ENCODE peak calls at places on chromosomes 5 and 9, in eight cellular contexts. C is iris pigment epithelial cell; Z is NCI-H1092; I is CD4-positive, alpha-beta T cell; L is psoas muscle; Q is HS-5; J is RPMI7951; O is B cell. B is an unnamed sample.

GRCh38 chr5:177133845-177134652 is 476 bp downstream of the NSD1 start:
- DNase-seq in C (peak; percentile 56), Z (no peak), I (peak; percentile 27), L (peak; percentile 40), Q (no peak), J (peak; percentile 37), O (peak; percentile 76), B (peak; percentile 11)

GRCh38 chr9:116633444-116633843 is 53.7 kb upstream of the TRIM32 start:
- DNase-seq in C (no peak), Z (no peak), I (no peak), L (no peak), Q (no peak), J (no peak), O (no peak), B (no peak)

GRCh38 chr9:112624711-112625707 is 92.9 kb downstream of the INIP start:
- DNase-seq in C (peak; percentile 15), Z (no peak), I (no peak), L (no peak), Q (no peak), J (no peak), O (no peak), B (no peak)

GRCh38 chr5:178839319-178839704 is 20.4 kb upstream of the ZNF354B start:
- DNase-seq in C (peak; percentile 9), Z (peak; percentile 18), I (peak; percentile 26), L (peak; percentile 34), Q (no peak), J (no peak), O (no peak), B (peak; percentile 23)

GRCh38 chr9:120668399-120668798 is 45.9 kb downstream of the MEGF9 start:
- DNase-seq in C (no peak), Z (no peak), I (no peak), L (no peak), Q (no peak), J (no peak), O (no peak), B (no peak)

GRCh38 chr5:168356171-168356570 is 64.7 kb downstream of the WWC1 start:
- DNase-seq in C (no peak), Z (no peak), I (no peak), L (no peak), Q (no peak), J (no peak), O (no peak), B (no peak)

GRCh38 chr5:73066466-73066865 is 53.9 kb upstream of the TMEM171 start:
- DNase-seq in C (peak; percentile 62), Z (no peak), I (no peak), L (no peak), Q (peak; percentile 67), J (peak; percentile 85), O (no peak), B (peak; percentile 59)

GRCh38 chr9:69028754-69029153 is 6.8 kb upstream of the FXN start:
- DNase-seq in C (no peak), Z (no peak), I (no peak), L (no peak), Q (no peak), J (no peak), O (no peak), B (no peak)

GRCh38 chr9:13804532-13804931 is 509.4 kb downstream of the NFIB start:
- DNase-seq in C (no peak), Z (no peak), I (no peak), L (no peak), Q (no peak), J (peak; percentile 3), O (no peak), B (no peak)

GRCh38 chr9:109699019-109699418 is 81.0 kb upstream of the PALM2AKAP2 start:
- DNase-seq in C (peak; percentile 11), Z (no peak), I (no peak), L (no peak), Q (no peak), J (peak; percentile 56), O (no peak), B (no peak)

GRCh38 chr9:133691659-133692363 is 46.3 kb downstream of the SARDH start:
- DNase-seq in C (peak; percentile 42), Z (no peak), I (no peak), L (no peak), Q (no peak), J (peak; percentile 82), O (no peak), B (no peak)

GRCh38 chr5:83172655-83173054 is 95.3 kb downstream of the XRCC4 start:
- DNase-seq in C (no peak), Z (no peak), I (no peak), L (no peak), Q (no peak), J (no peak), O (no peak), B (no peak)

GRCh38 chr5:137191179-137191578 is 307.9 kb downstream of the SPOCK1 start:
- DNase-seq in C (no peak), Z (no peak), I (no peak), L (no peak), Q (no peak), J (no peak), O (no peak), B (no peak)

GRCh38 chr5:179841621-179842020 is 17.0 kb downstream of the MRNIP start:
- DNase-seq in C (no peak), Z (no peak), I (no peak), L (no peak), Q (no peak), J (no peak), O (no peak), B (no peak)

GRCh38 chr9:14532716-14533115 is 160.5 kb downstream of the ZDHHC21 start:
- DNase-seq in C (no peak), Z (no peak), I (no peak), L (no peak), Q (peak; percentile 10), J (no peak), O (no peak), B (no peak)

GRCh38 chr5:168737066-168737465 is 157.9 kb upstream of the PANK3 start:
- DNase-seq in C (no peak), Z (no peak), I (no peak), L (no peak), Q (no peak), J (no peak), O (no peak), B (no peak)

GRCh38 chr9:690517-691111 is 150.9 kb upstream of the DMRT1 start:
- DNase-seq in C (no peak), Z (no peak), I (no peak), L (no peak), Q (no peak), J (no peak), O (no peak), B (no peak)

GRCh38 chr9:101592788-101593187 is 2.0 kb downstream of the PPP3R2 start:
- DNase-seq in C (no peak), Z (no peak), I (no peak), L (no peak), Q (no peak), J (no peak), O (no peak), B (no peak)

GRCh38 chr9:101388507-101388993 is 3.7 kb upstream of the BAAT start:
- DNase-seq in C (no peak), Z (no peak), I (no peak), L (no peak), Q (no peak), J (peak; percentile 10), O (no peak), B (peak; percentile 57)

GRCh38 chr5:95959051-95959963 is 2.3 kb downstream of the ELL2 start:
- DNase-seq in C (peak; percentile 38), Z (no peak), I (no peak), L (no peak), Q (no peak), J (no peak), O (no peak), B (no peak)

GRCh38 chr5:90802695-90803317 is 244.2 kb downstream of the ADGRV1 start:
- DNase-seq in C (peak; percentile 52), Z (no peak), I (no peak), L (no peak), Q (no peak), J (peak; percentile 8), O (no peak), B (peak; percentile 68)

GRCh38 chr9:32906213-32906612 is 95.2 kb downstream of the APTX start:
- DNase-seq in C (no peak), Z (no peak), I (no peak), L (no peak), Q (no peak), J (no peak), O (no peak), B (no peak)

GRCh38 chr9:131856105-131856504 is 116.2 kb upstream of the RAPGEF1 start:
- DNase-seq in C (no peak), Z (no peak), I (no peak), L (no peak), Q (no peak), J (no peak), O (no peak), B (no peak)

GRCh38 chr9:27784999-27785713 is 211.9 kb upstream of the C9orf72 start:
- DNase-seq in C (peak; percentile 10), Z (no peak), I (no peak), L (no peak), Q (no peak), J (no peak), O (no peak), B (no peak)

GRCh38 chr5:111308951-111309350 is 84.8 kb downstream of the CAMK4 start:
- DNase-seq in C (no peak), Z (no peak), I (no peak), L (no peak), Q (no peak), J (peak; percentile 23), O (no peak), B (peak; percentile 89)

GRCh38 chr5:149485655-149486615 is 65.3 kb downstream of the CSNK1A1 start:
- DNase-seq in C (peak; percentile 99), Z (no peak), I (no peak), L (peak; percentile 74), Q (peak; percentile 99), J (peak; percentile 97), O (no peak), B (peak; percentile 69)

GRCh38 chr5:103541567-103541966 is 21.0 kb downstream of the NUDT12 start:
- DNase-seq in C (no peak), Z (no peak), I (no peak), L (no peak), Q (no peak), J (no peak), O (no peak), B (no peak)

GRCh38 chr5:132405646-132406045 is 36.1 kb downstream of the SLC22A5 start:
- DNase-seq in C (no peak), Z (no peak), I (no peak), L (no peak), Q (no peak), J (no peak), O (no peak), B (no peak)

GRCh38 chr5:132611965-132612364 is 46.0 kb upstream of the IL13 start:
- DNase-seq in C (no peak), Z (no peak), I (no peak), L (no peak), Q (no peak), J (no peak), O (no peak), B (no peak)

GRCh38 chr5:136108131-136108739 is 24.4 kb upstream of the SMAD5 start:
- DNase-seq in C (no peak), Z (no peak), I (no peak), L (no peak), Q (no peak), J (no peak), O (no peak), B (no peak)